ENCODE peak calls at places on chromosomes 7 and 10, in ten cellular contexts. One of them, this sample, is unnamed.

GRCh38 chr7:134899729-134900128 is 86.6 kb upstream of the AGBL3 start:
- DNase-seq in activated CD8-positive, alpha-beta memory T cell treated with anti-CD3 and anti-CD28 coated beads for 4 hours: no peak
- DNase-seq in posterior cingulate gyrus: no peak
- DNase-seq in left ventricle myocardium superior: no peak
- DNase-seq in CD8-positive, alpha-beta memory T cell: no peak
- DNase-seq in left cardiac atrium: no peak
- DNase-seq in BJ: no peak
- DNase-seq in effector memory CD8-positive, alpha-beta T cell: no peak
- DNase-seq in retina: no peak
- DNase-seq in central memory CD4-positive, alpha-beta T cell: no peak
- DNase-seq in this sample: no peak

GRCh38 chr10:61779950-61780659 is 117.4 kb downstream of the CABCOCO1 start:
- DNase-seq in activated CD8-positive, alpha-beta memory T cell treated with anti-CD3 and anti-CD28 coated beads for 4 hours: no peak
- DNase-seq in posterior cingulate gyrus: no peak
- DNase-seq in left ventricle myocardium superior: peak; percentile 35
- DNase-seq in CD8-positive, alpha-beta memory T cell: no peak
- DNase-seq in left cardiac atrium: peak; percentile 65
- DNase-seq in BJ: peak; percentile 64
- DNase-seq in effector memory CD8-positive, alpha-beta T cell: no peak
- DNase-seq in retina: no peak
- DNase-seq in central memory CD4-positive, alpha-beta T cell: no peak
- DNase-seq in this sample: peak; percentile 40

GRCh38 chr10:43928425-43928968 is 279.8 kb upstream of the ZNF32 start:
- DNase-seq in activated CD8-positive, alpha-beta memory T cell treated with anti-CD3 and anti-CD28 coated beads for 4 hours: no peak
- DNase-seq in posterior cingulate gyrus: no peak
- DNase-seq in left ventricle myocardium superior: no peak
- DNase-seq in CD8-positive, alpha-beta memory T cell: no peak
- DNase-seq in left cardiac atrium: no peak
- DNase-seq in BJ: no peak
- DNase-seq in effector memory CD8-positive, alpha-beta T cell: no peak
- DNase-seq in retina: no peak
- DNase-seq in central memory CD4-positive, alpha-beta T cell: no peak
- DNase-seq in this sample: no peak

GRCh38 chr7:122337011-122337410 is 32.5 kb upstream of the FEZF1 start:
- DNase-seq in activated CD8-positive, alpha-beta memory T cell treated with anti-CD3 and anti-CD28 coated beads for 4 hours: no peak
- DNase-seq in posterior cingulate gyrus: no peak
- DNase-seq in left ventricle myocardium superior: no peak
- DNase-seq in CD8-positive, alpha-beta memory T cell: no peak
- DNase-seq in left cardiac atrium: no peak
- DNase-seq in BJ: no peak
- DNase-seq in effector memory CD8-positive, alpha-beta T cell: no peak
- DNase-seq in retina: peak; percentile 20
- DNase-seq in central memory CD4-positive, alpha-beta T cell: no peak
- DNase-seq in this sample: no peak

GRCh38 chr7:158572000-158572828 is 15.4 kb downstream of the PTPRN2 start:
- DNase-seq in activated CD8-positive, alpha-beta memory T cell treated with anti-CD3 and anti-CD28 coated beads for 4 hours: no peak
- DNase-seq in posterior cingulate gyrus: no peak
- DNase-seq in left ventricle myocardium superior: no peak
- DNase-seq in CD8-positive, alpha-beta memory T cell: no peak
- DNase-seq in left cardiac atrium: no peak
- DNase-seq in BJ: no peak
- DNase-seq in effector memory CD8-positive, alpha-beta T cell: no peak
- DNase-seq in retina: no peak
- DNase-seq in central memory CD4-positive, alpha-beta T cell: no peak
- DNase-seq in this sample: no peak

GRCh38 chr10:110547139-110547761 is 20.2 kb upstream of the SMC3 start:
- DNase-seq in activated CD8-positive, alpha-beta memory T cell treated with anti-CD3 and anti-CD28 coated beads for 4 hours: no peak
- DNase-seq in posterior cingulate gyrus: no peak
- DNase-seq in left ventricle myocardium superior: no peak
- DNase-seq in CD8-positive, alpha-beta memory T cell: no peak
- DNase-seq in left cardiac atrium: no peak
- DNase-seq in BJ: no peak
- DNase-seq in effector memory CD8-positive, alpha-beta T cell: no peak
- DNase-seq in retina: peak; percentile 69
- DNase-seq in central memory CD4-positive, alpha-beta T cell: peak; percentile 66
- DNase-seq in this sample: no peak

GRCh38 chr10:67664936-67665335 is 31.1 kb downstream of the CTNNA3 start:
- DNase-seq in activated CD8-positive, alpha-beta memory T cell treated with anti-CD3 and anti-CD28 coated beads for 4 hours: no peak
- DNase-seq in posterior cingulate gyrus: no peak
- DNase-seq in left ventricle myocardium superior: no peak
- DNase-seq in CD8-positive, alpha-beta memory T cell: no peak
- DNase-seq in left cardiac atrium: no peak
- DNase-seq in BJ: no peak
- DNase-seq in effector memory CD8-positive, alpha-beta T cell: no peak
- DNase-seq in retina: no peak
- DNase-seq in central memory CD4-positive, alpha-beta T cell: no peak
- DNase-seq in this sample: no peak

GRCh38 chr7:20287317-20287716 is 43.4 kb upstream of the ITGB8 start:
- DNase-seq in activated CD8-positive, alpha-beta memory T cell treated with anti-CD3 and anti-CD28 coated beads for 4 hours: no peak
- DNase-seq in posterior cingulate gyrus: no peak
- DNase-seq in left ventricle myocardium superior: no peak
- DNase-seq in CD8-positive, alpha-beta memory T cell: no peak
- DNase-seq in left cardiac atrium: no peak
- DNase-seq in BJ: no peak
- DNase-seq in effector memory CD8-positive, alpha-beta T cell: no peak
- DNase-seq in retina: no peak
- DNase-seq in central memory CD4-positive, alpha-beta T cell: no peak
- DNase-seq in this sample: no peak

GRCh38 chr7:108348913-108349312 is 107.3 kb downstream of the NRCAM start:
- DNase-seq in activated CD8-positive, alpha-beta memory T cell treated with anti-CD3 and anti-CD28 coated beads for 4 hours: no peak
- DNase-seq in posterior cingulate gyrus: no peak
- DNase-seq in left ventricle myocardium superior: no peak
- DNase-seq in CD8-positive, alpha-beta memory T cell: no peak
- DNase-seq in left cardiac atrium: no peak
- DNase-seq in BJ: no peak
- DNase-seq in effector memory CD8-positive, alpha-beta T cell: no peak
- DNase-seq in retina: no peak
- DNase-seq in central memory CD4-positive, alpha-beta T cell: no peak
- DNase-seq in this sample: no peak

GRCh38 chr7:83150310-83150709 is 12.4 kb downstream of the PCLO start:
- DNase-seq in activated CD8-positive, alpha-beta memory T cell treated with anti-CD3 and anti-CD28 coated beads for 4 hours: no peak
- DNase-seq in posterior cingulate gyrus: no peak
- DNase-seq in left ventricle myocardium superior: no peak
- DNase-seq in CD8-positive, alpha-beta memory T cell: no peak
- DNase-seq in left cardiac atrium: no peak
- DNase-seq in BJ: no peak
- DNase-seq in effector memory CD8-positive, alpha-beta T cell: no peak
- DNase-seq in retina: no peak
- DNase-seq in central memory CD4-positive, alpha-beta T cell: no peak
- DNase-seq in this sample: no peak

GRCh38 chr10:33453081-33453850 is 118.8 kb upstream of the NRP1 start:
- DNase-seq in activated CD8-positive, alpha-beta memory T cell treated with anti-CD3 and anti-CD28 coated beads for 4 hours: no peak
- DNase-seq in posterior cingulate gyrus: no peak
- DNase-seq in left ventricle myocardium superior: no peak
- DNase-seq in CD8-positive, alpha-beta memory T cell: no peak
- DNase-seq in left cardiac atrium: no peak
- DNase-seq in BJ: no peak
- DNase-seq in effector memory CD8-positive, alpha-beta T cell: no peak
- DNase-seq in retina: no peak
- DNase-seq in central memory CD4-positive, alpha-beta T cell: no peak
- DNase-seq in this sample: peak; percentile 46

GRCh38 chr7:96120445-96120844 is 201.5 kb downstream of the SLC25A13 start:
- DNase-seq in activated CD8-positive, alpha-beta memory T cell treated with anti-CD3 and anti-CD28 coated beads for 4 hours: no peak
- DNase-seq in posterior cingulate gyrus: no peak
- DNase-seq in left ventricle myocardium superior: no peak
- DNase-seq in CD8-positive, alpha-beta memory T cell: no peak
- DNase-seq in left cardiac atrium: no peak
- DNase-seq in BJ: no peak
- DNase-seq in effector memory CD8-positive, alpha-beta T cell: no peak
- DNase-seq in retina: no peak
- DNase-seq in central memory CD4-positive, alpha-beta T cell: no peak
- DNase-seq in this sample: no peak

GRCh38 chr7:28572321-28573058 is 160.2 kb downstream of the CREB5 start:
- DNase-seq in activated CD8-positive, alpha-beta memory T cell treated with anti-CD3 and anti-CD28 coated beads for 4 hours: no peak
- DNase-seq in posterior cingulate gyrus: no peak
- DNase-seq in left ventricle myocardium superior: no peak
- DNase-seq in CD8-positive, alpha-beta memory T cell: no peak
- DNase-seq in left cardiac atrium: no peak
- DNase-seq in BJ: no peak
- DNase-seq in effector memory CD8-positive, alpha-beta T cell: no peak
- DNase-seq in retina: no peak
- DNase-seq in central memory CD4-positive, alpha-beta T cell: no peak
- DNase-seq in this sample: no peak

GRCh38 chr7:30642789-30643188 is 39.5 kb downstream of the CRHR2 start:
- DNase-seq in activated CD8-positive, alpha-beta memory T cell treated with anti-CD3 and anti-CD28 coated beads for 4 hours: no peak
- DNase-seq in posterior cingulate gyrus: no peak
- DNase-seq in left ventricle myocardium superior: no peak
- DNase-seq in CD8-positive, alpha-beta memory T cell: no peak
- DNase-seq in left cardiac atrium: no peak
- DNase-seq in BJ: no peak
- DNase-seq in effector memory CD8-positive, alpha-beta T cell: no peak
- DNase-seq in retina: no peak
- DNase-seq in central memory CD4-positive, alpha-beta T cell: no peak
- DNase-seq in this sample: no peak

GRCh38 chr7:33109758-33110238 is 594 bp upstream of the RP9 start:
- DNase-seq in activated CD8-positive, alpha-beta memory T cell treated with anti-CD3 and anti-CD28 coated beads for 4 hours: no peak
- DNase-seq in posterior cingulate gyrus: no peak
- DNase-seq in left ventricle myocardium superior: no peak
- DNase-seq in CD8-positive, alpha-beta memory T cell: no peak
- DNase-seq in left cardiac atrium: no peak
- DNase-seq in BJ: no peak
- DNase-seq in effector memory CD8-positive, alpha-beta T cell: no peak
- DNase-seq in retina: no peak
- DNase-seq in central memory CD4-positive, alpha-beta T cell: no peak
- DNase-seq in this sample: no peak

GRCh38 chr10:4813496-4813895 is 12.5 kb upstream of the AKR1E2 start:
- DNase-seq in activated CD8-positive, alpha-beta memory T cell treated with anti-CD3 and anti-CD28 coated beads for 4 hours: no peak
- DNase-seq in posterior cingulate gyrus: no peak
- DNase-seq in left ventricle myocardium superior: no peak
- DNase-seq in CD8-positive, alpha-beta memory T cell: no peak
- DNase-seq in left cardiac atrium: no peak
- DNase-seq in BJ: no peak
- DNase-seq in effector memory CD8-positive, alpha-beta T cell: no peak
- DNase-seq in retina: no peak
- DNase-seq in central memory CD4-positive, alpha-beta T cell: no peak
- DNase-seq in this sample: no peak

GRCh38 chr7:18975276-18975675 is 142.2 kb downstream of the TWIST1 start:
- DNase-seq in activated CD8-positive, alpha-beta memory T cell treated with anti-CD3 and anti-CD28 coated beads for 4 hours: no peak
- DNase-seq in posterior cingulate gyrus: no peak
- DNase-seq in left ventricle myocardium superior: no peak
- DNase-seq in CD8-positive, alpha-beta memory T cell: no peak
- DNase-seq in left cardiac atrium: no peak
- DNase-seq in BJ: no peak
- DNase-seq in effector memory CD8-positive, alpha-beta T cell: no peak
- DNase-seq in retina: no peak
- DNase-seq in central memory CD4-positive, alpha-beta T cell: no peak
- DNase-seq in this sample: no peak

GRCh38 chr10:125033146-125033924 is 91.4 kb downstream of the ZRANB1 start:
- DNase-seq in activated CD8-positive, alpha-beta memory T cell treated with anti-CD3 and anti-CD28 coated beads for 4 hours: no peak
- DNase-seq in posterior cingulate gyrus: no peak
- DNase-seq in left ventricle myocardium superior: no peak
- DNase-seq in CD8-positive, alpha-beta memory T cell: no peak
- DNase-seq in left cardiac atrium: no peak
- DNase-seq in BJ: no peak
- DNase-seq in effector memory CD8-positive, alpha-beta T cell: no peak
- DNase-seq in retina: no peak
- DNase-seq in central memory CD4-positive, alpha-beta T cell: no peak
- DNase-seq in this sample: no peak

GRCh38 chr10:3485287-3485686 is 299.7 kb downstream of the KLF6 start:
- DNase-seq in activated CD8-positive, alpha-beta memory T cell treated with anti-CD3 and anti-CD28 coated beads for 4 hours: no peak
- DNase-seq in posterior cingulate gyrus: no peak
- DNase-seq in left ventricle myocardium superior: no peak
- DNase-seq in CD8-positive, alpha-beta memory T cell: no peak
- DNase-seq in left cardiac atrium: no peak
- DNase-seq in BJ: no peak
- DNase-seq in effector memory CD8-positive, alpha-beta T cell: no peak
- DNase-seq in retina: no peak
- DNase-seq in central memory CD4-positive, alpha-beta T cell: no peak
- DNase-seq in this sample: no peak

GRCh38 chr10:51630618-51631005 is 68.8 kb downstream of the CSTF2T start:
- DNase-seq in activated CD8-positive, alpha-beta memory T cell treated with anti-CD3 and anti-CD28 coated beads for 4 hours: no peak
- DNase-seq in posterior cingulate gyrus: no peak
- DNase-seq in left ventricle myocardium superior: no peak
- DNase-seq in CD8-positive, alpha-beta memory T cell: no peak
- DNase-seq in left cardiac atrium: no peak
- DNase-seq in BJ: no peak
- DNase-seq in effector memory CD8-positive, alpha-beta T cell: no peak
- DNase-seq in retina: no peak
- DNase-seq in central memory CD4-positive, alpha-beta T cell: no peak
- DNase-seq in this sample: no peak

GRCh38 chr7:73809454-73810090 is 21.2 kb upstream of the CLDN4 start:
- DNase-seq in activated CD8-positive, alpha-beta memory T cell treated with anti-CD3 and anti-CD28 coated beads for 4 hours: no peak
- DNase-seq in posterior cingulate gyrus: no peak
- DNase-seq in left ventricle myocardium superior: peak; percentile 20
- DNase-seq in CD8-positive, alpha-beta memory T cell: no peak
- DNase-seq in left cardiac atrium: no peak
- DNase-seq in BJ: no peak
- DNase-seq in effector memory CD8-positive, alpha-beta T cell: no peak
- DNase-seq in retina: no peak
- DNase-seq in central memory CD4-positive, alpha-beta T cell: no peak
- DNase-seq in this sample: no peak

GRCh38 chr10:101858723-101859500 is 15.3 kb upstream of the KCNIP2 start:
- DNase-seq in activated CD8-positive, alpha-beta memory T cell treated with anti-CD3 and anti-CD28 coated beads for 4 hours: no peak
- DNase-seq in posterior cingulate gyrus: no peak
- DNase-seq in left ventricle myocardium superior: no peak
- DNase-seq in CD8-positive, alpha-beta memory T cell: no peak
- DNase-seq in left cardiac atrium: no peak
- DNase-seq in BJ: no peak
- DNase-seq in effector memory CD8-positive, alpha-beta T cell: no peak
- DNase-seq in retina: no peak
- DNase-seq in central memory CD4-positive, alpha-beta T cell: no peak
- DNase-seq in this sample: no peak

GRCh38 chr7:129433823-129434171 is 435 bp upstream of the STRIP2 start:
- DNase-seq in activated CD8-positive, alpha-beta memory T cell treated with anti-CD3 and anti-CD28 coated beads for 4 hours: no peak
- DNase-seq in posterior cingulate gyrus: no peak
- DNase-seq in left ventricle myocardium superior: no peak
- DNase-seq in CD8-positive, alpha-beta memory T cell: no peak
- DNase-seq in left cardiac atrium: no peak
- DNase-seq in BJ: no peak
- DNase-seq in effector memory CD8-positive, alpha-beta T cell: peak; percentile 3
- DNase-seq in retina: no peak
- DNase-seq in central memory CD4-positive, alpha-beta T cell: no peak
- DNase-seq in this sample: no peak

GRCh38 chr7:44515595-44516268 is 25.3 kb upstream of the NUDCD3 start:
- DNase-seq in activated CD8-positive, alpha-beta memory T cell treated with anti-CD3 and anti-CD28 coated beads for 4 hours: no peak
- DNase-seq in posterior cingulate gyrus: no peak
- DNase-seq in left ventricle myocardium superior: no peak
- DNase-seq in CD8-positive, alpha-beta memory T cell: no peak
- DNase-seq in left cardiac atrium: no peak
- DNase-seq in BJ: no peak
- DNase-seq in effector memory CD8-positive, alpha-beta T cell: no peak
- DNase-seq in retina: no peak
- DNase-seq in central memory CD4-positive, alpha-beta T cell: no peak
- DNase-seq in this sample: peak; percentile 75

GRCh38 chr7:12092499-12093130 is 118.5 kb upstream of the TMEM106B start:
- DNase-seq in activated CD8-positive, alpha-beta memory T cell treated with anti-CD3 and anti-CD28 coated beads for 4 hours: no peak
- DNase-seq in posterior cingulate gyrus: no peak
- DNase-seq in left ventricle myocardium superior: no peak
- DNase-seq in CD8-positive, alpha-beta memory T cell: no peak
- DNase-seq in left cardiac atrium: no peak
- DNase-seq in BJ: no peak
- DNase-seq in effector memory CD8-positive, alpha-beta T cell: no peak
- DNase-seq in retina: no peak
- DNase-seq in central memory CD4-positive, alpha-beta T cell: no peak
- DNase-seq in this sample: no peak

GRCh38 chr7:143257501-143257900 is 5.7 kb upstream of the GSTK1 start:
- DNase-seq in activated CD8-positive, alpha-beta memory T cell treated with anti-CD3 and anti-CD28 coated beads for 4 hours: no peak
- DNase-seq in posterior cingulate gyrus: no peak
- DNase-seq in left ventricle myocardium superior: no peak
- DNase-seq in CD8-positive, alpha-beta memory T cell: no peak
- DNase-seq in left cardiac atrium: no peak
- DNase-seq in BJ: no peak
- DNase-seq in effector memory CD8-positive, alpha-beta T cell: no peak
- DNase-seq in retina: no peak
- DNase-seq in central memory CD4-positive, alpha-beta T cell: no peak
- DNase-seq in this sample: no peak

GRCh38 chr10:92590623-92591549 is 2.0 kb upstream of the KIF11 start:
- DNase-seq in activated CD8-positive, alpha-beta memory T cell treated with anti-CD3 and anti-CD28 coated beads for 4 hours: no peak
- DNase-seq in posterior cingulate gyrus: peak; percentile 18
- DNase-seq in left ventricle myocardium superior: peak; percentile 52
- DNase-seq in CD8-positive, alpha-beta memory T cell: no peak
- DNase-seq in left cardiac atrium: peak; percentile 54
- DNase-seq in BJ: no peak
- DNase-seq in effector memory CD8-positive, alpha-beta T cell: no peak
- DNase-seq in retina: peak; percentile 57
- DNase-seq in central memory CD4-positive, alpha-beta T cell: no peak
- DNase-seq in this sample: no peak

GRCh38 chr7:115116773-115117715 is 195.2 kb downstream of the MDFIC start:
- DNase-seq in activated CD8-positive, alpha-beta memory T cell treated with anti-CD3 and anti-CD28 coated beads for 4 hours: no peak
- DNase-seq in posterior cingulate gyrus: no peak
- DNase-seq in left ventricle myocardium superior: no peak
- DNase-seq in CD8-positive, alpha-beta memory T cell: no peak
- DNase-seq in left cardiac atrium: no peak
- DNase-seq in BJ: no peak
- DNase-seq in effector memory CD8-positive, alpha-beta T cell: no peak
- DNase-seq in retina: no peak
- DNase-seq in central memory CD4-positive, alpha-beta T cell: no peak
- DNase-seq in this sample: no peak

This sample was measured in keratinocyte.